ENCODE peak calls at places on chromosomes 5 and 9, in five cellular contexts. I, G, T, X and Q are unnamed samples.

GRCh38 chr5:68872088-68872842 is 221.5 kb upstream of the SLC30A5 start:
- DNase-seq in I (no peak), G (no peak), T (no peak), X (no peak), Q (no peak)

GRCh38 chr9:80040457-80040856 is 468.7 kb downstream of the TLE4 start:
- DNase-seq in I (no peak), G (no peak), T (no peak), X (no peak), Q (no peak)

GRCh38 chr5:125059255-125060050 is 313.0 kb upstream of the ZNF608 start:
- DNase-seq in I (no peak), G (no peak), T (no peak), X (no peak), Q (no peak)

GRCh38 chr9:114428466-114428865 is 40.7 kb upstream of the AKNA start:
- DNase-seq in I (no peak), G (no peak), T (no peak), X (no peak), Q (no peak)

GRCh38 chr5:124963236-124963929 is 216.9 kb upstream of the ZNF608 start:
- DNase-seq in I (no peak), G (no peak), T (no peak), X (no peak), Q (no peak)

GRCh38 chr9:95350266-95350665 is 32.8 kb upstream of the FANCC start:
- DNase-seq in I (no peak), G (no peak), T (no peak), X (no peak), Q (no peak)

GRCh38 chr5:87539839-87540238 is 127.1 kb upstream of the CCNH start:
- DNase-seq in I (no peak), G (no peak), T (no peak), X (no peak), Q (no peak)

GRCh38 chr5:78360674-78361225 is 333 bp downstream of the SCAMP1 start:
- DNase-seq in I (peak), G (peak), T (peak), X (peak), Q (peak)

GRCh38 chr9:110446171-110446570 is 108.5 kb upstream of the TXNDC8 start:
- DNase-seq in I (no peak), G (no peak), T (no peak), X (no peak), Q (no peak)

GRCh38 chr9:109110326-109111014 is 9.3 kb downstream of the TMEM245 start:
- DNase-seq in I (no peak), G (no peak), T (no peak), X (no peak), Q (no peak)

GRCh38 chr5:75348241-75348640 is 11.2 kb downstream of the HMGCR start:
- DNase-seq in I (no peak), G (no peak), T (no peak), X (no peak), Q (no peak)

GRCh38 chr5:56838409-56839039 is 23.2 kb downstream of the MAP3K1 start:
- DNase-seq in I (no peak), G (no peak), T (no peak), X (no peak), Q (peak)

GRCh38 chr5:39005566-39006232 is 68.5 kb downstream of the RICTOR start:
- DNase-seq in I (no peak), G (no peak), T (no peak), X (no peak), Q (no peak)

GRCh38 chr9:68780735-68781134 is 75.7 kb downstream of the PIP5K1B start:
- DNase-seq in I (no peak), G (no peak), T (no peak), X (no peak), Q (peak)

GRCh38 chr5:90434116-90434714 is 24.7 kb upstream of the CETN3 start:
- DNase-seq in I (no peak), G (no peak), T (no peak), X (no peak), Q (peak)

GRCh38 chr5:9544502-9545300 is 1.2 kb downstream of the SEMA5A start:
- DNase-seq in I (no peak), G (peak), T (peak), X (no peak), Q (peak)